ENCODE peak calls at places on chromosomes 4 and X, in ten cellular contexts. U, D, E, V, W, K, A, H, R and M are unnamed samples.

GRCh38 chr4:147683172-147683571 is 791 bp downstream of the PRMT9 start:
- DNase-seq in U (no peak), D (peak), E (peak), V (no peak), W (no peak), K (peak), A (peak), H (peak), R (no peak), M (no peak)

GRCh38 chr4:15729910-15730533 is 27.2 kb downstream of the BST1 start:
- DNase-seq in U (no peak), D (peak), E (peak), V (no peak), W (peak), K (peak), A (peak), H (peak), R (no peak), M (no peak)

GRCh38 chr4:122963222-122963621 is 40.8 kb upstream of the NUDT6 start:
- DNase-seq in U (no peak), D (peak), E (no peak), V (no peak), W (no peak), K (no peak), A (no peak), H (no peak), R (no peak), M (no peak)

GRCh38 chrX:123854329-123854728 is 5.5 kb upstream of the XIAP start:
- DNase-seq in U (no peak), D (peak), E (no peak), V (no peak), W (no peak), K (no peak), A (no peak), H (peak), R (no peak), M (no peak)

GRCh38 chrX:20693071-20693470 is 426.4 kb upstream of the RPS6KA3 start:
- DNase-seq in U (no peak), D (peak), E (no peak), V (no peak), W (no peak), K (no peak), A (no peak), H (no peak), R (no peak), M (no peak)

GRCh38 chr4:87239821-87240220 is 19.4 kb upstream of the KLHL8 start:
- DNase-seq in U (no peak), D (no peak), E (no peak), V (no peak), W (no peak), K (no peak), A (no peak), H (no peak), R (no peak), M (no peak)

GRCh38 chrX:12505127-12505526 is 286.1 kb upstream of the PRPS2 start:
- DNase-seq in U (no peak), D (no peak), E (no peak), V (no peak), W (no peak), K (no peak), A (no peak), H (no peak), R (no peak), M (no peak)

GRCh38 chrX:109936598-109936997 is 66.3 kb upstream of the TMEM164 start:
- DNase-seq in U (no peak), D (peak), E (no peak), V (no peak), W (no peak), K (no peak), A (no peak), H (no peak), R (no peak), M (no peak)

GRCh38 chrX:104430720-104431119 is 135.3 kb upstream of the IL1RAPL2 start:
- DNase-seq in U (no peak), D (no peak), E (no peak), V (no peak), W (no peak), K (no peak), A (no peak), H (no peak), R (no peak), M (no peak)

GRCh38 chr4:2332201-2332975 is 70.5 kb upstream of the MXD4 start:
- DNase-seq in U (no peak), D (no peak), E (no peak), V (no peak), W (no peak), K (no peak), A (no peak), H (no peak), R (no peak), M (no peak)

GRCh38 chr4:42302348-42302747 is 94.9 kb upstream of the SHISA3 start:
- DNase-seq in U (no peak), D (peak), E (peak), V (no peak), W (no peak), K (peak), A (peak), H (peak), R (no peak), M (no peak)

GRCh38 chr4:113444386-113444785 is 317.2 kb downstream of the CAMK2D start:
- DNase-seq in U (no peak), D (peak), E (no peak), V (no peak), W (no peak), K (no peak), A (no peak), H (no peak), R (no peak), M (no peak)

GRCh38 chr4:24914460-24914859 is 1.6 kb upstream of the CCDC149 start:
- DNase-seq in U (no peak), D (peak), E (no peak), V (no peak), W (no peak), K (no peak), A (no peak), H (no peak), R (no peak), M (no peak)

GRCh38 chr4:16846520-16847117 is 51.8 kb downstream of the LDB2 start:
- DNase-seq in U (no peak), D (no peak), E (no peak), V (no peak), W (no peak), K (no peak), A (no peak), H (no peak), R (no peak), M (no peak)

GRCh38 chrX:21479695-21480280 is 105.6 kb downstream of the CNKSR2 start:
- DNase-seq in U (no peak), D (peak), E (peak), V (no peak), W (peak), K (peak), A (peak), H (no peak), R (no peak), M (no peak)

GRCh38 chrX:155874571-155875244 is 6.4 kb upstream of the VAMP7 start:
- DNase-seq in U (no peak), D (no peak), E (no peak), V (no peak), W (no peak), K (no peak), A (no peak), H (no peak), R (no peak), M (no peak)

GRCh38 chrX:44043496-44043895 is 70.3 kb upstream of the NDP start:
- DNase-seq in U (no peak), D (peak), E (no peak), V (no peak), W (no peak), K (no peak), A (no peak), H (no peak), R (no peak), M (no peak)

GRCh38 chr4:156053174-156053573 is 99.5 kb upstream of the CTSO start:
- DNase-seq in U (no peak), D (no peak), E (peak), V (no peak), W (no peak), K (no peak), A (no peak), H (no peak), R (no peak), M (no peak)

GRCh38 chr4:177339794-177340374 is 30.2 kb downstream of the NEIL3 start:
- DNase-seq in U (no peak), D (peak), E (peak), V (no peak), W (peak), K (peak), A (peak), H (no peak), R (no peak), M (no peak)

GRCh38 chrX:119693032-119693995 is at the start of gene SEPTIN6:
- DNase-seq in U (peak), D (peak), E (peak), V (peak), W (no peak), K (peak), A (peak), H (peak), R (peak), M (peak)

GRCh38 chr4:185817403-185817818 is 5.4 kb upstream of the SORBS2 start:
- DNase-seq in U (no peak), D (no peak), E (no peak), V (no peak), W (no peak), K (no peak), A (peak), H (no peak), R (no peak), M (no peak)

GRCh38 chr4:56252561-56253152 is 134.6 kb downstream of the AASDH start:
- DNase-seq in U (no peak), D (no peak), E (no peak), V (no peak), W (no peak), K (no peak), A (peak), H (no peak), R (no peak), M (no peak)

GRCh38 chr4:76377481-76377901 is 43.5 kb downstream of the CCDC158 start:
- DNase-seq in U (no peak), D (no peak), E (no peak), V (no peak), W (no peak), K (no peak), A (no peak), H (no peak), R (no peak), M (no peak)

GRCh38 chr4:107348188-107348872 is 312.2 kb upstream of the DKK2 start:
- DNase-seq in U (no peak), D (no peak), E (no peak), V (no peak), W (no peak), K (no peak), A (no peak), H (no peak), R (no peak), M (no peak)

GRCh38 chrX:52217494-52218160 is 32.9 kb downstream of the MAGED4 start:
- DNase-seq in U (no peak), D (no peak), E (peak), V (peak), W (no peak), K (no peak), A (no peak), H (no peak), R (no peak), M (no peak)